ENCODE peak calls at places on chromosomes 7 and 10, in eight cellular contexts. F, D, U, G, T, J, V and O are unnamed samples.
A peak's percentile ranks its signal among the peaks of the same experiment; 100 is the strongest.

GRCh38 chr7:90455163-90456030 is 14.0 kb upstream of the PTTG1IP2 start:
- DNase-seq in F (no peak), D (peak; percentile 52), U (peak; percentile 45), G (no peak), T (no peak), J (peak; percentile 32), V (no peak), O (no peak)

GRCh38 chr7:80060218-80060806 is 74.3 kb upstream of the GNAI1 start:
- DNase-seq in F (no peak), D (no peak), U (peak; percentile 57), G (no peak), T (no peak), J (peak; percentile 71), V (no peak), O (no peak)

GRCh38 chr10:95394161-95394880 is 103.5 kb upstream of the PDLIM1 start:
- DNase-seq in F (no peak), D (no peak), U (peak; percentile 52), G (no peak), T (no peak), J (peak; percentile 19), V (no peak), O (no peak)

GRCh38 chr10:18214692-18215563 is 74.7 kb downstream of the CACNB2 start:
- DNase-seq in F (peak; percentile 61), D (peak; percentile 67), U (peak; percentile 47), G (no peak), T (peak; percentile 65), J (peak; percentile 51), V (no peak), O (no peak)

GRCh38 chr10:117544729-117545140 is 2.2 kb downstream of the EMX2 start:
- DNase-seq in F (no peak), D (no peak), U (no peak), G (no peak), T (no peak), J (no peak), V (no peak), O (peak; percentile 63)

GRCh38 chr7:33774762-33775523 is 130.4 kb upstream of the BMPER start:
- DNase-seq in F (no peak), D (peak; percentile 93), U (peak; percentile 79), G (peak; percentile 53), T (peak; percentile 15), J (no peak), V (peak; percentile 44), O (no peak)

GRCh38 chr10:62224606-62225005 is 44.0 kb downstream of the RTKN2 start:
- DNase-seq in F (no peak), D (peak; percentile 47), U (peak; percentile 92), G (no peak), T (no peak), J (peak; percentile 6), V (no peak), O (no peak)

GRCh38 chr7:25319707-25320106 is 91.4 kb upstream of the NPVF start:
- DNase-seq in F (no peak), D (no peak), U (no peak), G (no peak), T (no peak), J (no peak), V (no peak), O (no peak)

GRCh38 chr7:125061776-125062397 is 132.3 kb upstream of the POT1 start:
- DNase-seq in F (no peak), D (peak; percentile 79), U (peak; percentile 65), G (no peak), T (no peak), J (peak; percentile 45), V (no peak), O (no peak)

GRCh38 chr10:9342865-9343450 is 1288.5 kb downstream of the GATA3 start:
- DNase-seq in F (no peak), D (peak; percentile 18), U (peak; percentile 37), G (no peak), T (no peak), J (peak; percentile 36), V (no peak), O (no peak)

GRCh38 chr7:151806204-151806603 is 70.7 kb downstream of the PRKAG2 start:
- DNase-seq in F (no peak), D (no peak), U (peak; percentile 46), G (peak; percentile 78), T (no peak), J (no peak), V (no peak), O (no peak)

GRCh38 chr7:102860351-102860811 is 52.4 kb upstream of the LRRC17 start:
- DNase-seq in F (no peak), D (peak; percentile 86), U (peak; percentile 92), G (no peak), T (no peak), J (no peak), V (no peak), O (no peak)

GRCh38 chr7:134948736-134949135 is 37.6 kb upstream of the AGBL3 start:
- DNase-seq in F (no peak), D (peak; percentile 27), U (peak; percentile 36), G (no peak), T (no peak), J (peak; percentile 21), V (no peak), O (no peak)

GRCh38 chr7:26648429-26649015 is 215.9 kb downstream of the SKAP2 start:
- DNase-seq in F (no peak), D (no peak), U (peak; percentile 74), G (no peak), T (no peak), J (peak; percentile 17), V (no peak), O (no peak)

GRCh38 chr10:54368984-54369383 is 432.0 kb downstream of the PCDH15 start:
- DNase-seq in F (no peak), D (no peak), U (no peak), G (no peak), T (no peak), J (peak; percentile 5), V (no peak), O (no peak)

GRCh38 chr7:33722383-33723096 is 182.8 kb upstream of the BMPER start:
- DNase-seq in F (no peak), D (peak; percentile 68), U (peak; percentile 73), G (no peak), T (no peak), J (peak; percentile 70), V (no peak), O (no peak)

GRCh38 chr7:23938937-23939552 is 229.0 kb downstream of the STK31 start:
- DNase-seq in F (no peak), D (peak; percentile 27), U (peak; percentile 20), G (peak; percentile 56), T (peak; percentile 13), J (peak; percentile 53), V (no peak), O (no peak)
- TF ChIP-seq CTCF in F (no peak), D (peak; percentile 76), U (no peak), G (no peak), T (no peak), J (peak; percentile 40), V (no peak), O (no peak)

GRCh38 chr10:101217450-101218281 is 11.6 kb downstream of the LBX1 start:
- DNase-seq in F (peak; percentile 43), D (no peak), U (peak; percentile 37), G (no peak), T (peak; percentile 48), J (peak; percentile 72), V (no peak), O (no peak)
- H3K4me3 ChIP-seq in F (no peak overlapping the region), D (no peak overlapping the region), U (no peak overlapping the region), G (peak overlapping the region; percentile 3), T (no peak overlapping the region), J (peak overlapping the region; percentile 36), V (no peak overlapping the region), O (peak overlapping the region; percentile 53)

GRCh38 chr10:101044117-101044516 is 13.1 kb downstream of the SFXN3 start:
- DNase-seq in F (no peak), D (no peak), U (no peak), G (no peak), T (no peak), J (no peak), V (no peak), O (no peak)

GRCh38 chr10:101041252-101041761 is 10.3 kb downstream of the SFXN3 start:
- DNase-seq in F (peak; percentile 84), D (peak; percentile 79), U (peak; percentile 82), G (peak; percentile 86), T (peak; percentile 84), J (peak; percentile 90), V (peak; percentile 85), O (no peak)

GRCh38 chr10:101042118-101042517 is 11.1 kb downstream of the SFXN3 start:
- DNase-seq in F (no peak), D (no peak), U (no peak), G (no peak), T (no peak), J (no peak), V (no peak), O (no peak)

GRCh38 chr10:101043356-101043707 is 12.3 kb downstream of the SFXN3 start:
- DNase-seq in F (no peak), D (no peak), U (no peak), G (no peak), T (no peak), J (no peak), V (no peak), O (no peak)

DNA sequence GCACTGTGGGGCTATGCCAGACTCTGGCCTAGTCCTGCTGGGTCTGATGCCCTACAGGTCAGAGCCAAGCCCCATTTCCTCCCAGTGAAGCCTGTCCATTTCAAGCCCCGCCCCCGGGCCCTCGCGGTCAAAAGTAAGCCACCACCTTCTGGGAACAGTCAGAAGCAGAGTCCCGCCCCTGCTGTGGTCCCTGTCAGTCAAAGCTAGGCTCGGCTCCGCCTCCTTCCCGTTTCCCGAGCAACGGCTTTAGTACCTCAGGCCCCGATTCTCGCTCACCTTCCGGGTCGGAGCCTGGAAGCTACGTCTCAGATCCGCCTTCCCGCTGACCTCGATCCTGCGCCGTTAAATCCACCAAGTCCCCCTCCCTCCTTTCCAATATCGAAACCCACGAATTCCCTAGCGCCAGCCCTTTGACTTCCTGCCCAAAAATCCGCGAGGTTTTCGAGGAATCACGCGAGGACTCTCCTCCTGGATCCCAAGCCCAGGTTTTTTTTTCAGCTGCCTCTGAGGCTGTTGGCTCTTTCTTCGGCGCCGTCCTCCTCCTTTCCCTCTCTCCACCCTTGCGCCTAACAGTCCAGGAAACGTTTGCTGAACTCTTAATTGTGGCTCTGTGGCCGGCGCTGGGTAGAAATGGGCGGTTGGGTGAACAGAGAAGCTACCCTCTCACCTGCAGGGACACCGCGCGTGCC is 11.8 kb downstream of the SFXN3 start:
- DNase-seq in F (peak; percentile 96), D (peak; percentile 94), U (peak; percentile 93), G (peak; percentile 99), T (peak; percentile 99), J (peak; percentile 96), V (peak; percentile 98), O (peak; percentile 98)
- H3K27ac ChIP-seq in F (peak overlapping the region; percentile 88), D (peak overlapping the region; percentile 78), U (peak overlapping the region; percentile 88), G (peak overlapping the region; percentile 96), T (peak overlapping the region; percentile 90), J (peak overlapping the region; percentile 83), V (peak overlapping the region; percentile 65), O (peak overlapping the region; percentile 84)

DNA sequence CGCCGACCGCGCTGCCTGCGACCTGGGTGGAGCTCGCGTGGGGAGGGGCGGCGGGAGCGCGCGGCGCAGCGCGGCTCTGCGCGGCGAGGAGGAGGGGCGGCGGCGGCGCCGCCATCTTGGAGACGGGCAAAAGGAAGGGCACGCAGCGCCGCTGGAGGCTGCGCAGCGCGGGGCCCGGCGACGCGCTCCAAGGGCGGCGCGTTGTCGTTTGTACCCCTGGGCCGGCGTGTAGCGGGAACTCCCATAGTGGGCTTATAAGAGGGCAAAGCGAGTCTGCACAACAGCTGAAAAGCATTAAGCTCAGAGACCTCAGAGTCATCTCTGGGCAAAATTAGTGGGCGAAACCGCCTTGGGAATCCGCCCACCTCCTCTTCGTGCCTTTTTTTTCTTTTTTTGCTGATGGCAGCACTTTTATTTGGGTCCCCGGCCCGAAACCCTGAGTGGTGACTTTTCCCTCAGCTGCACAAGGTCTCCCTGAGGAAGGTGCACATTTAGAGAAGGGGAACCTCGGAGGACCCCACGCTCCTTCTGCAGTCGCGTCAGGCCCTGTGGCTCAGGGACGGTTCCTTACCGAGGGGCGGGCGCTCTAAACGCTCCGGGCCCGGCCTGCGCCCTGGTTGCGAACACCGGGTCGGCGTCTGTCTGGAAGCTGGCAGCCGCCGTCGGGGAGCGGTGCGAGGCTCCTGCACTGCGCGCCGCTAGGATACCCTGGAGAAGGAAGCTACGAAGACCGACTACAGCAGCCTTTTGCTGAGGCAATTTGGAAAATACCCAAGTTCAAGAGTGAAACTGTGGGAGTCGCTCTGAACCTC is 423 bp upstream of the MCMBP start:
- DNase-seq in F (peak; percentile 89), D (peak; percentile 61), U (peak; percentile 80), G (peak; percentile 89), T (peak; percentile 86), J (peak; percentile 86), V (peak; percentile 88), O (peak; percentile 89)
- TF ChIP-seq CTCF in F (no peak), D (no peak), U (no peak), G (no peak), T (no peak), J (no peak), V (no peak), O (no peak)